ENCODE peak calls at places on chromosomes 6 and 20, in ten cellular contexts. E is uterus, R is tibial nerve, V is thyroid gland, T is heart right ventricle, A is right atrium auricular region, N is right lobe of liver, J is breast epithelium, B is cardiac muscle cell, O is fibroblast of lung. G is an unnamed sample. For H3K4me1, the result is how much of the 10 kb centered on the place peaks cover.

GRCh38 chr6:81900616-81901015 is 148.1 kb upstream of the TENT5A start:
- DNase-seq in B (no peak), A (no peak), T (no peak), R (no peak), N (no peak), V (no peak), O (no peak), J (no peak), E (no peak), G (no peak)

GRCh38 chr6:119395192-119395591 is 45.6 kb upstream of the MAN1A1 start:
- DNase-seq in J (no peak), B (no peak), E (no peak), O (no peak), A (no peak), R (no peak), N (no peak), T (no peak), V (no peak), G (no peak)

GRCh38 chr6:112694986-112695385 is 347.9 kb downstream of the RFPL4B start:
- DNase-seq in N (no peak), V (no peak), R (no peak), A (no peak), E (no peak), O (no peak), J (no peak), B (no peak), T (no peak), G (no peak)

GRCh38 chr20:48826883-48827771 is 672 bp downstream of the PREX1 start:
- DNase-seq in R (no peak), J (no peak), O (peak), T (peak), E (no peak), A (no peak), N (peak), B (peak), V (peak), G (peak)

GRCh38 chr6:30720738-30721197 is 616 bp downstream of the TUBB start:
- DNase-seq in E (peak), B (peak), A (peak), R (peak), O (no peak), T (peak), V (peak), J (peak), N (peak), G (peak)

GRCh38 chr6:44628347-44628746 is 240.8 kb downstream of the CDC5L start:
- DNase-seq in R (no peak), E (no peak), N (no peak), A (no peak), O (no peak), J (no peak), V (no peak), B (no peak), T (no peak), G (no peak)

GRCh38 chr6:73058736-73059135 is 166.6 kb downstream of the KHDC1L start:
- DNase-seq in R (no peak), B (no peak), N (no peak), O (peak), V (no peak), E (no peak), T (no peak), J (no peak), A (no peak), G (no peak)

GRCh38 chr6:1313364-1313754 is 1.5 kb downstream of the FOXQ1 start:
- DNase-seq in T (no peak), B (no peak), O (no peak), J (no peak), E (no peak), N (no peak), R (no peak), V (peak), A (no peak), G (no peak)

GRCh38 chr6:155447949-155448348 is 7.7 kb downstream of the NOX3 start:
- DNase-seq in B (no peak), E (no peak), A (no peak), J (no peak), O (no peak), V (no peak), N (no peak), T (no peak), R (no peak), G (no peak)

GRCh38 chr6:83633149-83633548 is 75.8 kb downstream of the SNAP91 start:
- DNase-seq in V (no peak), A (no peak), O (no peak), J (no peak), R (no peak), N (no peak), E (no peak), T (no peak), B (no peak), G (no peak)

GRCh38 chr20:20036756-20037155 is 15.5 kb downstream of the CRNKL1 start:
- DNase-seq in N (no peak), V (no peak), B (no peak), O (no peak), A (no peak), E (no peak), J (no peak), R (no peak), T (no peak), G (no peak)

GRCh38 chr6:83978324-83978734 is 55.2 kb upstream of the MRAP2 start:
- DNase-seq in J (no peak), R (no peak), E (no peak), T (no peak), B (no peak), O (peak), N (no peak), V (no peak), A (no peak), G (no peak)

GRCh38 chr6:11251553-11252358 is 19.3 kb upstream of the NEDD9 start:
- DNase-seq in R (peak), V (peak), T (peak), A (peak), J (no peak), E (peak), B (no peak), O (peak), N (no peak), G (no peak)

GRCh38 chr6:71124340-71124739 is 164.3 kb upstream of the OGFRL1 start:
- DNase-seq in N (no peak), B (no peak), O (peak), R (no peak), V (no peak), A (no peak), E (no peak), T (no peak), J (no peak), G (peak)

GRCh38 chr6:169869301-169869700 is 117.9 kb downstream of the ERMARD start:
- DNase-seq in R (no peak), E (no peak), A (no peak), N (no peak), T (no peak), V (no peak), J (no peak), B (no peak), O (no peak), G (no peak)

GRCh38 chr20:46300281-46300680 is 8.0 kb downstream of the CDH22 start:
- DNase-seq in E (no peak), A (no peak), J (no peak), O (no peak), N (no peak), V (no peak), T (no peak), R (no peak), B (no peak), G (no peak)

GRCh38 chr6:53805725-53806124 is 10.9 kb downstream of the LRRC1 start:
- DNase-seq in J (no peak), V (peak), E (no peak), B (no peak), R (no peak), A (no peak), N (no peak), O (no peak), T (no peak), G (no peak)

GRCh38 chr20:22810626-22811559 is 224.2 kb upstream of the SSTR4 start:
- DNase-seq in R (no peak), O (no peak), N (no peak), T (no peak), A (peak), V (no peak), B (no peak), J (no peak), E (no peak), G (no peak)

GRCh38 chr6:27297857-27298730 is 14.0 kb downstream of the POM121L2 start:
- DNase-seq in E (no peak), O (peak), T (no peak), B (no peak), A (no peak), N (no peak), J (no peak), R (no peak), V (no peak), G (peak)

GRCh38 chr6:44060622-44061374 is 66.5 kb downstream of the MRPL14 start:
- DNase-seq in A (no peak), R (no peak), T (no peak), E (no peak), O (no peak), N (no peak), V (no peak), B (no peak), J (no peak), G (no peak)

GRCh38 chr20:47506850-47507249 is 5.2 kb downstream of the NCOA3 start:
- DNase-seq in O (no peak), J (no peak), E (no peak), R (no peak), N (no peak), V (no peak), T (no peak), A (no peak), B (no peak), G (no peak)

GRCh38 chr6:32086661-32087573 is 22.2 kb downstream of the TNXB start:
- DNase-seq in R (no peak), J (no peak), N (no peak), V (peak), B (peak), T (no peak), O (peak), E (no peak), A (no peak), G (no peak)

GRCh38 chr6:100460650-100461204 is 4.0 kb downstream of the SIM1 start:
- DNase-seq in E (no peak), V (no peak), N (no peak), T (no peak), O (no peak), R (no peak), J (no peak), B (no peak), A (no peak), G (no peak)

GRCh38 chr20:47795214-47795667 is 10.0 kb upstream of the SULF2 start:
- DNase-seq in A (no peak), E (no peak), B (no peak), J (peak), O (peak), V (peak), T (peak), R (no peak), N (peak), G (peak)

GRCh38 chr20:4111440-4112411 is 96.4 kb upstream of the RNF24 start:
- DNase-seq in R (no peak), B (no peak), E (no peak), A (no peak), V (no peak), J (no peak), N (no peak), T (no peak), O (no peak), G (no peak)

GRCh38 chr6:40788661-40789111 is 201.5 kb upstream of the LRFN2 start:
- DNase-seq in E (no peak), T (no peak), N (no peak), B (peak), O (peak), J (no peak), V (peak), A (no peak), R (no peak), G (peak)

GRCh38 chr6:111591370-111591900 is 14.2 kb downstream of the TRAF3IP2 start:
- DNase-seq in V (peak), E (peak), J (peak), A (peak), R (peak), T (peak), O (peak), B (no peak), N (peak), G (peak)

GRCh38 chr6:14540859-14541540 is 423.4 kb downstream of the CD83 start:
- DNase-seq in T (no peak), V (no peak), J (no peak), O (no peak), N (no peak), B (no peak), R (no peak), E (no peak), A (no peak), G (peak)

GRCh38 chr6:106444777-106445507 is 84.4 kb downstream of the CRYBG1 start:
- DNase-seq in E (no peak), O (peak), V (no peak), B (peak), J (no peak), A (no peak), R (no peak), T (no peak), N (no peak), G (peak)

GRCh38 chr20:49276201-49276894 is 1.5 kb downstream of the ZNFX1 start:
- DNase-seq in R (no peak), B (no peak), E (no peak), A (no peak), N (no peak), V (no peak), J (no peak), T (no peak), O (peak), G (no peak)

GRCh38 chr6:167840160-167840525 is 13.4 kb downstream of the AFDN start:
- DNase-seq in B (no peak), O (no peak), A (no peak), T (no peak), J (no peak), V (no peak), E (no peak), R (no peak), N (no peak), G (no peak)

GRCh38 chr6:126632271-126632670 is 292.4 kb downstream of the CENPW start:
- DNase-seq in J (no peak), N (no peak), E (no peak), T (no peak), A (no peak), O (no peak), R (no peak), B (no peak), V (no peak), G (no peak)

GRCh38 chr6:41200901-41201783 is at the start of gene TREML2:
- DNase-seq in O (no peak), A (peak), J (no peak), T (no peak), N (peak), B (no peak), V (no peak), R (no peak), E (no peak), G (no peak)

GRCh38 chr6:52508261-52508739 is 68.6 kb downstream of the TRAM2 start:
- DNase-seq in R (no peak), J (no peak), N (no peak), B (no peak), A (peak), O (no peak), V (no peak), E (no peak), T (no peak), G (no peak)

GRCh38 chr20:34579191-34579661 is 20.7 kb downstream of the MAP1LC3A start:
- DNase-seq in O (peak), N (no peak), J (no peak), V (no peak), T (peak), R (peak), A (no peak), E (peak), B (no peak), G (peak)

GRCh38 chr6:11830105-11830504 is 51.5 kb upstream of the ADTRP start:
- DNase-seq in V (no peak), A (no peak), J (no peak), R (no peak), T (no peak), N (no peak), E (no peak), B (peak), O (no peak), G (no peak)

GRCh38 chr6:147046131-147046530 is 158.1 kb upstream of the STXBP5 start:
- DNase-seq in T (no peak), A (no peak), N (no peak), J (no peak), R (no peak), E (no peak), B (no peak), O (peak), V (no peak), G (peak)

GRCh38 chr6:136635615-136636014 is 85.4 kb upstream of the MAP7 start:
- DNase-seq in N (no peak), J (no peak), R (no peak), B (no peak), E (no peak), A (no peak), O (no peak), V (no peak), T (no peak), G (no peak)

DNA sequence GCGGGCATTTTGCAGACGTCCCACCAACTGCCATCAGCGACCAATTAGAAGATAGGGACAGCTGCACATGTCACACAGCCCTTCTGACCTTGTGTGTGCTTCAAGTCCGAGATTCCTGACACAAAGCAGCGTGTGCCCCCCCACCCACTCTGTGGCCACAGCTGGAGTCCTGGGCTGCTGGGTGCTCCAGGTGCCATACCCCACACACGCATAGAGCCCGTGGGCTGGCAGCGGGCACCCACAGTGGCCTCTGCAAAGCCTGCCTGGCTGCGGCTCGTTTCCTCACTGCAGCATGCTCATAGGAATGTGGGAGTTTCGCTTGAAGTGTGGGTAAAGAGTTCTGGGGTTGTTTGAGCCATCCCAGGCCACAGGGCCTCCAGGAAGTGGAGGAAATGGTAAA is 2.5 kb upstream of the ADRM1 start:
- DNase-seq in O (no peak), T (no peak), A (no peak), R (no peak), B (no peak), V (no peak), N (no peak), E (no peak), J (no peak), G (no peak)
- H3K4me1 ChIP-seq in O (under half), T (under half), A (under half), R (under half), B (under half), V (under half), N (under half), E (under half), J (under half), G (under half)

GRCh38 chr6:33248932-33249731 is 22.5 kb downstream of the VPS52 start:
- DNase-seq in B (peak), V (peak), J (peak), O (peak), N (peak), A (peak), E (peak), R (peak), T (peak), G (peak)
- TF ChIP-seq CTCF in B (peak), V (peak), J (no peak), O (no peak), N (no peak), A (peak), E (no peak), R (peak), T (no peak), G (no peak)

GRCh38 chr20:11376998-11377397 is 540.7 kb upstream of the BTBD3 start:
- DNase-seq in R (no peak), V (no peak), B (no peak), E (no peak), A (no peak), N (no peak), O (peak), T (no peak), J (no peak), G (no peak)

GRCh38 chr20:11376406-11376805 is 541.3 kb upstream of the BTBD3 start:
- DNase-seq in R (no peak), V (no peak), A (no peak), T (no peak), N (no peak), B (no peak), O (no peak), J (no peak), E (no peak), G (no peak)

GRCh38 chr20:11379257-11380011 is 538.3 kb upstream of the BTBD3 start:
- DNase-seq in R (no peak), J (no peak), B (peak), O (no peak), T (no peak), V (no peak), N (no peak), A (no peak), E (no peak), G (peak)

GRCh38 chr20:11378252-11378651 is 539.4 kb upstream of the BTBD3 start:
- DNase-seq in V (no peak), N (no peak), B (no peak), R (no peak), J (no peak), A (no peak), T (no peak), O (no peak), E (no peak), G (no peak)

DNA sequence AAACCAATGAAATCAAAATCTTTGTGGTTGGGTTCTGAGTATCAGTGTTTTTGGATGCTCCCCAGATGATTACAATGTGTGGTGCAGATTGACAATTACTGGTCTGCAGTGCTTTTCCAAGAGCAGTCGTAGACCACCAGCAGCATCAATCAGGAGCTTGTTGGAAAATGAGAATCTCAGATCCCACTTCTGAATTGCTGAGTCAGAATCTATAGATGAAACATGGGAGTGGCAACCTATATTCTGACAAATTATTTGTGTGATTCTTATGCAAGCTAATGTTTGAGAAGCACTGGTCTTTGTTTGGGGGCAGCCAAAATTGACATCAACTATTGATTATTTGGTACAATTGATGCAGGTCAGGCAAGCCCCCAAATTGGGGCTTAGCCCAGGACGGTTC is 539.9 kb upstream of the BTBD3 start:
- DNase-seq in N (no peak), T (no peak), O (no peak), J (no peak), R (no peak), A (no peak), B (no peak), V (no peak), E (no peak), G (no peak)
- H3K4me1 ChIP-seq in N (under half), T (under half), O (under half), J (under half), R (under half), A (under half), B (under half), V (under half), E (under half), G (under half)

GRCh38 chr6:4775591-4776492 is at the start of gene CDYL:
- DNase-seq in A (peak), B (peak), R (peak), T (peak), J (peak), V (peak), N (peak), O (peak), E (peak), G (peak)
- TF ChIP-seq CTCF in A (peak), B (no peak), R (peak), T (no peak), J (peak), V (peak), N (peak), O (no peak), E (peak), G (no peak)

GRCh38 chr20:36396340-36396739 is 90.2 kb downstream of the DLGAP4 start:
- DNase-seq in V (no peak), E (no peak), B (no peak), T (no peak), J (no peak), O (no peak), A (no peak), R (no peak), N (no peak), G (no peak)

GRCh38 chr20:36396847-36397246 is 90.7 kb downstream of the DLGAP4 start:
- DNase-seq in E (no peak), O (no peak), A (no peak), T (no peak), R (no peak), B (no peak), N (no peak), V (no peak), J (no peak), G (no peak)

GRCh38 chr20:36391955-36392354 is 85.8 kb downstream of the DLGAP4 start:
- DNase-seq in B (no peak), O (no peak), N (no peak), T (no peak), V (no peak), E (no peak), R (no peak), A (no peak), J (no peak), G (no peak)

GRCh38 chr20:36392989-36393388 is 86.8 kb downstream of the DLGAP4 start:
- DNase-seq in T (no peak), E (no peak), O (no peak), A (no peak), J (no peak), V (no peak), B (no peak), N (no peak), R (no peak), G (no peak)

DNA sequence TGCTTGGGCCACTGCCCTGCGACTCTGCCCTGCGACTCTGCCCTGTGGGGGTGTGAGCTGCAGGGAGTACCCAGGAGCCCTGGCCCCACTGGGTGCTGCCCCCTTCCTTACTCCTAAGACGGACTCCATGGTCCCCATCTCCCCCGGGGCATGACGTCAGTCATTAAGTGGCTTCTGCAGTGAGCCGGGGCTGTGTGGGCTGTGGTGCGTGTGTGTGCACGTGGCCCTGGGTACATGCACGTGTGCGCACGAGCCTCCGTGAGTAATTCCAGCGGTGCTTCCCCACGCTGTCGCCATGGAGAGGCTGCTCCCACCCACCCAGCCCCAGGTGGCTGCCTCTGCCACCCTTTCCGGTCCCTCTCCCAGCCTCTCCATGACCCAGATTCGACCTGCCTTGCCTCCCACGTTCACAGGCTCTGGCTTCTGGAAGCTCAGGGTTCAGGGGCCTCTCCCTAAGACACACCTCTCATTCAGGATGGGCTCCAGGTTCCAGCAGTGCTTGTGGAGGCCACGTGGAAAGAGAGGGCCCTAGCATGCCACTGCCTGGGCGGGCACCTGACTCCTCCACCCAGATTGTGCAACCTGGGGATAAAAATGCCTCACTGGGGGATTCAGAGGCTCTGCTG is 88.3 kb downstream of the DLGAP4 start:
- DNase-seq in E (no peak), R (no peak), V (no peak), N (no peak), J (no peak), O (no peak), B (no peak), T (no peak), A (no peak), G (peak)
- H3K4me1 ChIP-seq in E (under half), R (under half), V (under half), N (under half), J (under half), O (under half), B (under half), T (under half), A (under half), G (under half)

G was measured in BE2C.